ENCODE peak calls at places on chromosomes 4 and X, in five cellular contexts. H, N, L, Q and C are unnamed samples.
A peak's percentile ranks its signal among the peaks of the same experiment; 100 is the strongest.

GRCh38 chrX:264634-265455 is 16.3 kb upstream of the PLCXD1 start:
- DNase-seq in H (no peak), N (no peak), L (peak; percentile 42), Q (no peak), C (no peak)

GRCh38 chr4:129545599-129546278 is 449.8 kb downstream of the C4orf33 start:
- DNase-seq in H (no peak), N (peak; percentile 99), L (peak; percentile 83), Q (no peak), C (no peak)

GRCh38 chrX:2789569-2789968 is 37.7 kb downstream of the XG start:
- DNase-seq in H (no peak), N (no peak), L (no peak), Q (no peak), C (no peak)

GRCh38 chr4:11675051-11675800 is 246.5 kb upstream of the HS3ST1 start:
- DNase-seq in H (no peak), N (no peak), L (no peak), Q (no peak), C (no peak)

GRCh38 chrX:128543114-128543513 is 490.9 kb upstream of the ACTRT1 start:
- DNase-seq in H (no peak), N (no peak), L (no peak), Q (no peak), C (no peak)

GRCh38 chr4:138178566-138178965 is 63.6 kb downstream of the SLC7A11 start:
- DNase-seq in H (peak; percentile 5), N (peak; percentile 89), L (no peak), Q (no peak), C (no peak)

GRCh38 chr4:60962286-60962685 is 237.8 kb upstream of the ADGRL3 start:
- DNase-seq in H (no peak), N (no peak), L (no peak), Q (no peak), C (no peak)

GRCh38 chr4:175371091-175371490 is 441.0 kb downstream of the GPM6A start:
- DNase-seq in H (no peak), N (no peak), L (no peak), Q (no peak), C (no peak)

GRCh38 chrX:120753413-120754251 is 122.0 kb downstream of the CT47B1 start:
- DNase-seq in H (no peak), N (no peak), L (no peak), Q (no peak), C (no peak)

GRCh38 chr4:177220376-177220775 is 89.3 kb upstream of the NEIL3 start:
- DNase-seq in H (peak; percentile 43), N (peak; percentile 33), L (no peak), Q (no peak), C (no peak)

GRCh38 chrX:123959281-123960063 is 2.0 kb upstream of the STAG2 start:
- DNase-seq in H (no peak), N (peak; percentile 21), L (peak; percentile 59), Q (no peak), C (no peak)

GRCh38 chr4:23022032-23022431 is 329.3 kb downstream of the GBA3 start:
- DNase-seq in H (peak; percentile 86), N (no peak), L (no peak), Q (no peak), C (peak; percentile 44)

GRCh38 chrX:103674531-103675454 is 11.7 kb downstream of the MORF4L2 start:
- DNase-seq in H (no peak), N (no peak), L (no peak), Q (no peak), C (no peak)